ENCODE peak calls at places on chromosomes 5 and 9, in six cellular contexts. E is epithelial cell of esophagus, Z is dorsolateral prefrontal cortex, H is choroid plexus epithelial cell, N is AG04450, W is astrocyte of the spinal cord. A is an unnamed sample.
A peak's percentile ranks its signal among the peaks of the same experiment; 100 is the strongest.

GRCh38 chr9:76687861-76688374 is 76.3 kb upstream of the PCA3 start:
- DNase-seq in E (peak; percentile 62), Z (no peak), H (peak; percentile 85), N (no peak), W (peak; percentile 94), A (peak; percentile 88)

GRCh38 chr5:64505769-64506566 is at the start of gene RGS7BP:
- DNase-seq in E (peak; percentile 48), Z (peak; percentile 43), H (peak; percentile 53), N (no peak), W (peak; percentile 52), A (peak; percentile 56)

GRCh38 chr5:135441919-135442318 is 5.2 kb downstream of the DCANP1 start:
- DNase-seq in E (no peak), Z (no peak), H (no peak), N (no peak), W (no peak), A (no peak)

GRCh38 chr5:124842725-124843595 is 96.5 kb upstream of the ZNF608 start:
- DNase-seq in E (no peak), Z (no peak), H (no peak), N (no peak), W (no peak), A (no peak)

GRCh38 chr9:84759300-84759750 is 89.8 kb downstream of the NTRK2 start:
- DNase-seq in E (peak; percentile 91), Z (no peak), H (no peak), N (no peak), W (no peak), A (no peak)

GRCh38 chr9:117094493-117094892 is 320.4 kb downstream of the ASTN2 start:
- DNase-seq in E (no peak), Z (no peak), H (peak; percentile 16), N (no peak), W (no peak), A (no peak)

GRCh38 chr5:10343486-10343885 is 10.0 kb upstream of the MARCHF6 start:
- DNase-seq in E (peak; percentile 72), Z (no peak), H (no peak), N (no peak), W (no peak), A (peak; percentile 84)

GRCh38 chr5:65925094-65925600 is 1.2 kb upstream of the ERBIN start:
- DNase-seq in E (peak; percentile 74), Z (peak; percentile 51), H (peak; percentile 86), N (peak; percentile 26), W (peak; percentile 81), A (peak; percentile 84)

GRCh38 chr9:129006328-129007034 is 21.6 kb downstream of the SH3GLB2 start:
- DNase-seq in E (peak; percentile 76), Z (peak; percentile 55), H (peak; percentile 88), N (peak; percentile 23), W (peak; percentile 71), A (peak; percentile 92)

GRCh38 chr9:105497704-105498103 is 49.9 kb downstream of the FSD1L start:
- DNase-seq in E (no peak), Z (no peak), H (no peak), N (no peak), W (no peak), A (no peak)

GRCh38 chr5:54249210-54250028 is 61.0 kb downstream of the ARL15 start:
- DNase-seq in E (no peak), Z (no peak), H (peak; percentile 34), N (no peak), W (peak; percentile 22), A (no peak)

GRCh38 chr5:101424530-101425175 is 521.6 kb upstream of the ST8SIA4 start:
- DNase-seq in E (peak; percentile 64), Z (no peak), H (peak; percentile 35), N (peak; percentile 11), W (peak; percentile 83), A (peak; percentile 69)

GRCh38 chr9:123251741-123252140 is 16.6 kb downstream of the STRBP start:
- DNase-seq in E (no peak), Z (no peak), H (no peak), N (no peak), W (no peak), A (no peak)

GRCh38 chr5:27497491-27497890 is 459.1 kb upstream of the CDH9 start:
- DNase-seq in E (no peak), Z (no peak), H (no peak), N (no peak), W (no peak), A (no peak)

GRCh38 chr9:73995836-73996235 is 501.3 kb upstream of the RORB start:
- DNase-seq in E (peak; percentile 83), Z (no peak), H (peak; percentile 7), N (no peak), W (no peak), A (no peak)

GRCh38 chr9:32707326-32707725 is 71.9 kb upstream of the TAF1L start:
- DNase-seq in E (no peak), Z (no peak), H (no peak), N (no peak), W (no peak), A (no peak)

GRCh38 chr9:123796073-123796472 is 133.9 kb downstream of the DENND1A start:
- DNase-seq in E (no peak), Z (no peak), H (no peak), N (no peak), W (no peak), A (no peak)

GRCh38 chr9:113675475-113675941 is 200.6 kb upstream of the ZNF618 start:
- DNase-seq in E (peak; percentile 61), Z (no peak), H (peak; percentile 91), N (peak; percentile 91), W (peak; percentile 96), A (peak; percentile 96)

GRCh38 chr9:35518981-35519679 is 29.2 kb downstream of the RUSC2 start:
- DNase-seq in E (peak; percentile 73), Z (no peak), H (peak; percentile 58), N (no peak), W (peak; percentile 36), A (peak; percentile 32)

GRCh38 chr5:139711852-139712171 is 63.7 kb downstream of the CXXC5 start:
- DNase-seq in E (no peak), Z (peak; percentile 44), H (no peak), N (no peak), W (no peak), A (no peak)
- TF ChIP-seq CTCF in E (no peak), Z (no peak), H (no peak), N (no peak), W (no peak), A (no peak)

GRCh38 chr5:95393279-95393678 is 2.1 kb downstream of the FAM81B start:
- DNase-seq in E (no peak), Z (no peak), H (no peak), N (no peak), W (no peak), A (no peak)
- H3K4me3 ChIP-seq in E (no peak overlapping the region), Z (no peak overlapping the region), H (no peak overlapping the region), N (no peak overlapping the region), W (no peak overlapping the region), A (no peak overlapping the region)

DNA sequence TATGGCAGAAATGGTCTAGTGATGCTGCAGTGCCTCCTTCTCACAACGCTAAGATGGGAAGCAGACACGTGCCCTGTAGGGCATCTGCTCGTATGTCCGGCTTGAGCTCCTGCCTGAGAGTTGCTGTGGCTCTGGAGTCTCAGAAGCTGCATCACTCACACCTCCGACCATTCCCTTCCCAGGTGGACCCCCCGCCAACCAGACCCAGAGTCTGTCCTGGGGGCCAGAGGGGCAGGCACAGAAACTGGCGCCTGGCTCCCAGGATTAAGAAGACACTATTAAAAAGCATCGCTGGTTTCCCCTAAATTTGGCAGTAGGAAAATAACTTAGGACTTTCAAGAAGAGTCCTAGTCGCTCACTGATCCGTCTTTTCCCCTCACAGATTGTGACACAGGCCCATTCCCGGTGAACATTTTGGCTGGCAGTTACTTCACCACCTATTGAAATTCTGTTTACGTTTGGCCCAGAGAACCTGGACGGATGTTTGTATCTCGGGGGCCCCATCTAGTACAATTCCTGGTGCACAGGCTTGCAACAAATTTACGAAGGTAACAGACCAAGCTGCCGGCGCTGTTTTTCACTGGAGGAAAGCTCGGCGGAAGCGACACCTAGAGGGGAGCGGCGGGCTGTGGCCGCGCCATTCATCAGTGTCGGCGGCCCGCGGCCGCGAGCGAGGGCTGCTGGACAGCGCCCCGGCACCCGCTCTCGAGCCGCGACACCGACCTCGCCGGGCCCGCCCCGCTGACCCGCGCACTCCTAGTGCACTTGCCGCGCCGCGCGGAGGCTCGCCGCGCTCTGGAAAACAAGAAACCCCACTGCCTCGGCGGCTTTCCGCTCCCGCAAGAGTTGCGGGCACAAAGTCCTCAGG is 1.6 kb downstream of the FSTL4 start:
- DNase-seq in E (peak; percentile 61), Z (peak; percentile 44), H (peak; percentile 41), N (no peak), W (peak; percentile 12), A (peak; percentile 14)
- TF ChIP-seq CTCF in E (peak; percentile 52), Z (peak; percentile 68), H (peak; percentile 60), N (no peak), W (peak; percentile 46), A (peak; percentile 28)

GRCh38 chr5:141845371-141845821 is 32.8 kb downstream of the PCDH1 start:
- DNase-seq in E (no peak), Z (no peak), H (no peak), N (no peak), W (no peak), A (no peak)
- H3K4me3 ChIP-seq in E (no peak overlapping the region), Z (no peak overlapping the region), H (no peak overlapping the region), N (no peak overlapping the region), W (no peak overlapping the region), A (no peak overlapping the region)

DNA sequence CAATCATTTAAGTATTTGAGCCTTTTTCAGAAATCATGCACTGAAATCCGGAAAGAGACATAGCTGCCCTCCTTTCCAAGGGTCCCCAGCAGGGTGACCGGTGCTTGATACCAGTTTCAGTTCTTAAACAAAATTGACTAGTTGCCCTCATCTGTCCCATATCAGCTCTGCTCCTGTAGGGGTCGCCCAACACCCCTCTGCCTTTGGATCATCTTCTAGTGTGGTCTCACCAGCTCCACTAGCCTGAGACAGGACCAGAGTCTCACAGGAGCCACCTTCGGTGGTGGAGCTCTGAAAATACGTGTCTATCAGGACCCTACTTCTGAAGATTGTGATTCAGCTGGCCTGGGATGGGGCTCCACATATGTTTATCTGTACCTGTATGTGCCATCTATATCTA is 428.2 kb downstream of the ENC1 start:
- DNase-seq in E (peak; percentile 51), Z (no peak), H (peak; percentile 68), N (no peak), W (no peak), A (no peak)
- TF ChIP-seq CTCF in E (no peak), Z (no peak), H (peak; percentile 74), N (peak; percentile 41), W (peak; percentile 47), A (peak; percentile 31)

A was measured in foreskin fibroblast.